ENCODE peak calls at places on chromosomes 16 and 17, in four cellular contexts. L is K562, W is HepG2, D is GM12878. Q is an unnamed sample.

GRCh38 chr17:13046361-13046760 is 28.5 kb upstream of the ELAC2 start:
- DNase-seq in D (no peak), W (no peak), L (no peak), Q (no peak)

GRCh38 chr17:28551421-28552186 is 820 bp downstream of the UNC119 start:
- DNase-seq in L (no peak), W (no peak), D (no peak), Q (peak)

GRCh38 chr16:85530370-85530739 is 82.8 kb upstream of the GSE1 start:
- DNase-seq in L (no peak), D (no peak), W (no peak), Q (no peak)

GRCh38 chr17:1043601-1044251 is 46.8 kb downstream of the TIMM22 start:
- DNase-seq in L (no peak), W (no peak), D (no peak), Q (peak)

GRCh38 chr16:69077251-69077650 is 28.2 kb upstream of the HAS3 start:
- DNase-seq in D (no peak), L (no peak), W (no peak), Q (no peak)

GRCh38 chr16:85639529-85640253 is 26.6 kb downstream of the GSE1 start:
- DNase-seq in W (no peak), L (no peak), D (no peak), Q (no peak)

GRCh38 chr17:77565166-77565565 is 393.3 kb upstream of the TNRC6C start:
- DNase-seq in D (no peak), L (no peak), W (no peak), Q (no peak)

GRCh38 chr17:39903158-39903884 is 15.1 kb downstream of the GSDMB start:
- DNase-seq in W (no peak), D (no peak), L (peak), Q (no peak)

GRCh38 chr16:814974-815373 is 14.4 kb upstream of the GNG13 start:
- DNase-seq in D (no peak), W (no peak), L (no peak), Q (no peak)

GRCh38 chr17:13920413-13920812 is 148.9 kb upstream of the COX10 start:
- DNase-seq in D (no peak), W (no peak), L (no peak), Q (no peak)

GRCh38 chr17:77440571-77440981 is 299.8 kb downstream of the SEC14L1 start:
- DNase-seq in W (no peak), L (no peak), D (no peak), Q (no peak)

GRCh38 chr16:23578096-23578830 is 17.9 kb downstream of the NDUFAB1 start:
- DNase-seq in D (no peak), W (no peak), L (no peak), Q (no peak)

GRCh38 chr16:10150906-10151305 is 31.3 kb downstream of the GRIN2A start:
- DNase-seq in L (no peak), W (no peak), D (no peak), Q (no peak)

GRCh38 chr16:1812732-1813163 is 13.9 kb downstream of the HAGH start:
- DNase-seq in D (no peak), L (peak), W (peak), Q (peak)

GRCh38 chr16:7218936-7219335 is 113.7 kb upstream of the RBFOX1 start:
- DNase-seq in L (no peak), D (no peak), W (no peak), Q (no peak)

GRCh38 chr17:80986816-80987480 is 4.7 kb upstream of the CHMP6 start:
- DNase-seq in D (no peak), W (no peak), L (no peak), Q (no peak)

GRCh38 chr16:23505180-23505665 is 5.1 kb downstream of the GGA2 start:
- DNase-seq in L (no peak), D (no peak), W (no peak), Q (no peak)

GRCh38 chr17:66459811-66460270 is 157.4 kb downstream of the PRKCA start:
- DNase-seq in L (no peak), D (no peak), W (peak), Q (no peak)

GRCh38 chr16:53257001-53257400 is 177.3 kb upstream of the RBL2 start:
- DNase-seq in W (no peak), D (no peak), L (no peak), Q (no peak)

GRCh38 chr16:25063865-25064264 is 47.7 kb upstream of the LCMT1 start:
- DNase-seq in W (peak), D (no peak), L (peak), Q (no peak)

GRCh38 chr17:7356072-7356549 is 1.2 kb downstream of the TMEM95 start:
- DNase-seq in L (peak), W (no peak), D (no peak), Q (peak)

GRCh38 chr16:3458278-3458851 is 14.9 kb downstream of the NAA60 start:
- DNase-seq in W (no peak), L (no peak), D (no peak), Q (no peak)

GRCh38 chr17:42340691-42341127 is 47.5 kb downstream of the STAT3 start:
- DNase-seq in D (no peak), W (no peak), L (no peak), Q (no peak)

GRCh38 chr16:21235199-21235585 is 1.7 kb downstream of the ANKS4B start:
- DNase-seq in L (no peak), W (no peak), D (no peak), Q (no peak)

GRCh38 chr17:27526603-27527002 is 70.4 kb downstream of the KSR1 start:
- DNase-seq in L (peak), D (no peak), W (no peak), Q (no peak)

DNA sequence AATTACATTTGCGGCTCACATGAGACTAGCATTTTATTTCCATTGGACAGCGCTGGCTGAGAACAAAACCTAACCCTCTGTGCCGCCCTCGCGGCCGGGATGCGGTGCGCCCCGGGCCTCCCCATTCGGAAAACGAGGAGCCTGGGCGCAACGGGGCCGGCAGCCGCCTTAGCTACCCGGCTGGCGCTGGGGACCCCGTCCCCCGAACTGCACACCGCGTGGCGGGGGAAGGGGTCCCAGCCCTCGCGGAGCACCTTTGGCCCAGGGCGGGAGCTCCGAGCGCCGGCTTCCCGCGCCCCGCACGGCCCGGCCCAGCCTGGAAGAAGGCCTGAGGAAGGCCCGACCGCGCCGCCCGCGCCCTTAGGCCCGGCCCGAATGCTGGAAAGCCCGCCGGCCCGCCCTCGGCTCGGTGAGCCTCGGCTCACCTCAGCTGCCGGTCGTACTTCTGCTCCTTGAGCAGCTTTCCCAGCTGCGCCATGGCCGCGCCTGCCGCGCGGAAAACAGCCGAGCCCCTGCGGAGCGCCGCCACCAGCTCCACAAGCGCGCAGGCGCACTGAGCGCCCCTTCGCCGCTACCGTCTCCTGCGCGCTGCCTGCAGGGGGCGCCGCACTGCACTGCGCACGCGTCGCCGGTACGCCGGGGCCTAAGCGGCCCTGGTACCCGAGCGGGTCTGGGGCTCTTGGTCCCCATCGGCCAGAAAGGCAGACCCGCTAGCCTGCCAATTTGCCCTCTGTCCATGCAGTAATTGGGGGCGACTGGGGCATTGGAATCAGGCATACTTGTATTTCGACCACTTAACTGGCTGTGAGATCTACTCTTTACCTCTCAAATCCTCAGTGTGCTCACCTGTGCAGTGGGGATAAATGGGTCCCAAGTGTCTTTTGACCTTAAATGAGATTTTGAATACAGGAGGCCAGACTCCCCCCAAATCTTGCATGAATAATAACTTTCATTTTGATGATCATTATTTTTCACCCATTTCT is at the start of gene NAE1:
- DNase-seq in W (peak), L (peak), D (peak), Q (peak)
- TF ChIP-seq FOXK2 in W (no peak), L (no peak), D (no peak), Q (no peak)

GRCh38 chr17:78641243-78641642 is 64.0 kb upstream of the DNAH17 start:
- DNase-seq in D (no peak), L (no peak), W (peak), Q (no peak)

GRCh38 chr17:78634154-78634553 is 57.0 kb upstream of the DNAH17 start:
- DNase-seq in D (no peak), L (no peak), W (no peak), Q (no peak)

GRCh38 chr17:78637643-78638042 is 60.4 kb upstream of the DNAH17 start:
- DNase-seq in L (no peak), W (no peak), D (no peak), Q (no peak)

GRCh38 chr17:78640700-78641099 is 63.5 kb upstream of the DNAH17 start:
- DNase-seq in L (no peak), D (no peak), W (no peak), Q (no peak)

GRCh38 chr17:78637146-78637545 is 60.0 kb upstream of the DNAH17 start:
- DNase-seq in D (no peak), W (no peak), L (no peak), Q (no peak)
- TF ChIP-seq TARDBP in D (no peak), W (no peak), L (no peak), Q (no peak)

GRCh38 chr16:12120331-12120981 is 143.9 kb downstream of the SNX29 start:
- DNase-seq in W (no peak), L (no peak), D (no peak), Q (peak)
- TF ChIP-seq FOXM1 in W (no peak), L (no peak), D (no peak), Q (no peak)

GRCh38 chr16:89620406-89620841 is 7.0 kb downstream of the DPEP1 start:
- DNase-seq in L (no peak), W (no peak), D (no peak), Q (no peak)

GRCh38 chr16:89615596-89616090 is 2.2 kb downstream of the DPEP1 start:
- DNase-seq in L (peak), W (no peak), D (no peak), Q (peak)

GRCh38 chr16:89616576-89617437 is 3.4 kb downstream of the DPEP1 start:
- DNase-seq in L (no peak), W (no peak), D (no peak), Q (no peak)

GRCh38 chr16:89619880-89620279 is 6.4 kb downstream of the DPEP1 start:
- DNase-seq in W (no peak), L (no peak), D (no peak), Q (no peak)

GRCh38 chr16:89618114-89618999 is 4.9 kb downstream of the DPEP1 start:
- DNase-seq in W (no peak), D (no peak), L (no peak), Q (no peak)
- TF ChIP-seq FOXK2 in W (no peak), D (no peak), L (no peak), Q (no peak)

GRCh38 chr17:70610161-70610560 is 440.8 kb downstream of the KCNJ2 start:
- DNase-seq in D (no peak), W (no peak), L (no peak), Q (no peak)
- TF ChIP-seq TARDBP in D (no peak), W (no peak), L (no peak), Q (no peak)

DNA sequence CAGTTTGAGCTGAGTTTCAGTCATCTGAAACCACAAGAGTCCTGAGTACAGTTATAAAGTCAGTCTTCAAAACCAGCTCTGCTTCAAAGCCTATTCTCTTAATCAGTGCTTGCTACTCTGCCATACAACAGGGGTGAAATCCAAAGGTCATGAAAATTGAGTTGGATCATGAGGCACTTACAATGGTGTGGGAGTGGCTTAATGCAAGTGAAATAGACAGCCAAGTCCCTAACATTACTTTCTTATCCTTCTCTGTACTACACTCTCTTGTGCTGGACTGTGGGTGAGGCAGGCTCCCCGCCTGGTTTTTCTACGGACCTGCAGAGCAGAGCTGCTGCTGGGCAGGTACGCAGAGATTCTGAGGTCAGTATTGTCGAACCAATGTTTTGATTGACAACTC is 12.4 kb downstream of the CBLN1 start:
- DNase-seq in L (no peak), D (no peak), W (no peak), Q (no peak)
- TF ChIP-seq FOXM1 in L (no peak), D (no peak), W (no peak), Q (no peak)

Q was measured in HEK293T.